ENCODE peak calls at places on chromosome 1, in four cellular contexts. G, O, U and D are unnamed samples.

GRCh38 chr1:53331446-53332187 is 3.7 kb upstream of the LRP8 start:
- DNase-seq in G (no peak), O (no peak), U (no peak), D (no peak)

GRCh38 chr1:154586641-154587040 is 19.1 kb downstream of the CHRNB2 start:
- DNase-seq in G (no peak), O (no peak), U (no peak), D (no peak)

GRCh38 chr1:3471356-3472087 is 17.1 kb downstream of the ARHGEF16 start:
- DNase-seq in G (peak; percentile 53), O (peak; percentile 72), U (peak; percentile 89), D (peak; percentile 28)

GRCh38 chr1:202034683-202035462 is 24.5 kb downstream of the ELF3 start:
- DNase-seq in G (peak; percentile 96), O (peak; percentile 66), U (peak; percentile 93), D (peak; percentile 100)

GRCh38 chr1:44613932-44614331 is 60.3 kb downstream of the TMEM53 start:
- DNase-seq in G (no peak), O (no peak), U (no peak), D (no peak)

GRCh38 chr1:24483441-24483840 is 19.2 kb upstream of the RCAN3 start:
- DNase-seq in G (no peak), O (no peak), U (no peak), D (no peak)

GRCh38 chr1:55250399-55251075 is 35.4 kb upstream of the USP24 start:
- DNase-seq in G (no peak), O (no peak), U (no peak), D (no peak)

GRCh38 chr1:31583995-31584868 is 7.9 kb downstream of the TINAGL1 start:
- DNase-seq in G (peak; percentile 53), O (no peak), U (peak; percentile 80), D (no peak)

GRCh38 chr1:19200281-19200604 is 9.8 kb downstream of the UBR4 start:
- DNase-seq in G (no peak), O (no peak), U (no peak), D (no peak)

GRCh38 chr1:54436826-54437225 is 30.6 kb upstream of the SSBP3 start:
- DNase-seq in G (no peak), O (no peak), U (no peak), D (no peak)

GRCh38 chr1:248890549-248891498 is 15.2 kb upstream of the PGBD2 start:
- DNase-seq in G (peak; percentile 24), O (peak; percentile 59), U (no peak), D (no peak)
- TF ChIP-seq MAZ in G (no peak), O (no peak), U (no peak), D (no peak)

DNA sequence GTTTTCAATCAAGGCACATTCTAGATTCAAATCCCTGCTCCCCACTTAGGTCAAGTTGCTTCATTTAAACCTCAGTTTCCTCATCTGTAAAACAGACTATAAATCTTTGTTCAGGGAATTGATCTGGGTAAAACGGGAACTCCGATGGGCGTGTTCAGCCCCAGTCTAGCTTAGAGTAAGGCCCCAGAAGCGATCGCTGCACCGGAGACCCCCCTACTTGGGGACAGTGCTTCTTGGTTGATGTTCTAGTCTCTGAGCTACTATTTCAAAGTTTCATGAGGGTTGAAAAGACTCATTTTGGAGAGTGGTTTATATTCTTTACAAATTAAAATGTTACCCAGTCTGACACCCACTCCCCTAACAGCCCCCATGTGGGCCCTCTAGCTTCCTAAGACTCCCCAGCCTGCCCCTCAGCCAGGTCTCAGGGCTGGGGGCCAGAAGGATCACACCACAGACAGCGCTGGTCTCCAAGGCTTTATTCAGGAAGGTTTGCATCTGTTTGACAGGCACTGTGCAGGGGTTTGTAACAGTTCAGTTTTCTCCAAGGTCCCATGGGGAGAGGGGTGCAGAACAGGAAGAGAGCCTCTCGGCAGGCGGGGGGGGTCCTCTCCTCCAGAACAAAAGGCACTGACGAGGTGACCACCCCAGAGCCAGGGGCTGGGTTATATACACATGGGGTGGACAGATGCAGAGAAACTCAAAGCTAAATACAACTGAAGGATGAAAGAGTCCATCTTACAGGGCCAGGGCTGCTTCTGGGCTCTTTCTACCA is 82.9 kb downstream of the STUM start:
- DNase-seq in G (no peak), O (no peak), U (no peak), D (no peak)
- TF ChIP-seq MAZ in G (no peak), O (no peak), U (no peak), D (no peak)

DNA sequence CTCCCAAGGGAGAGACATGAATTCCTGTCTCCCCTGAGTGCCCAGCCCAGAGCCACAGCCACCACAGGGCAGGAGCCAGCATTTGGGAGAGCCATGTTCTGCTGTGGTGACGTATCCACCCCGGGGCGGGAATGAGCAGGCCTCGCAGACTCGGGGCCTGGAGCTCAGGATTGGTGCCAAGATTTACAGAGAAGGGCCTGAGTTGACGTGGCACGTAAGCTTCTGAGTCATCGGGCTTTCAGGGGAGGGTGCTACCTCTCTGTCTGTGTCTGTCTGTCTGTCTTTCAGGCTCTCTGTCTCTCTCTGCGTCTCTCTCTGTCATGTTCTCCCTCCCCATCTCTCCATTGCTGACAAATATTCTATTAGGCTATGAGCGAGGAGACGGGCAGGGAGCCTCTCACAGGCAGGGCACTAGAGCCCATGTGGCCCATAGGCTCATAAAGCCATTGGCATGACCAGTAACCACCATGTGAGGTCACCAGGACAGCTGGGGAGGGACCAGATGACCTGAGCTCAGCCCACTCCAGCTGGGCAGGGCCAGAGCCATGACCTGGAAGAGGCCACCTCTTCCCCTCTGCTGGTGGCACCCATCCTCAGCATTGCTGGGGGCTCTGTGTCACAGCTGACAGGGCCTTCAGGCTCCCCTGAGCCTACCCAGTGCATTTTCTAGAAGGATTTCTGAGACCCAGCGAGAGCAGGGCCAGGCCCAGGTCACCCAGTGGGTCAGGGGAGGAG is 300.0 kb upstream of the VAMP3 start:
- DNase-seq in G (peak; percentile 99), O (peak; percentile 36), U (no peak), D (peak; percentile 94)
- TF ChIP-seq MAZ in G (peak; percentile 44), O (no peak), U (no peak), D (no peak)

DNA sequence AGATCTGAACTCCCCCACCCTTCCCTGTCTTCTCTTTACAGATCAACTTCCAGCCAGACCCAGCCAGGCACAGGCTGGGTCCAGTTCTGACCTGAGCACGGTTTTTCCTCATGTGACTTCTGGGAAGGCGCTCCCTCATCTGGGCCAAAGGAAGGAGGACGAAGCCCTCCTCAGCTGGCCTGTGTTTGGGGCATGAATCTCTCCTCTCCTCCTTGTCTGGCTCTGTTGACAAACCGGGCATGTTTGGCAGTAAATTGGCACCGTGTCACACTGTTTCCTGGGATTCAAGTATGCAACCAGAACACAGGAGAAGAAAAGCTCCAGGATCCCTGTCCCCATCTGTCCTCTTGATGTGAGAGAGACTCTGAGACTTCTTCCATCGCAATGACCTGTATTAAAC is 18.3 kb downstream of the NECAP2 start:
- DNase-seq in G (no peak), O (no peak), U (no peak), D (no peak)
- TF ChIP-seq MAZ in G (no peak), O (no peak), U (no peak), D (no peak)

GRCh38 chr1:17248781-17249180 is at the start of gene PADI3:
- DNase-seq in G (no peak), O (peak; percentile 50), U (no peak), D (no peak)
- TF ChIP-seq MAZ in G (no peak), O (no peak), U (no peak), D (no peak)

GRCh38 chr1:1175221-1176062 is 1.8 kb downstream of the TTLL10 start:
- DNase-seq in G (no peak), O (no peak), U (no peak), D (no peak)
- TF ChIP-seq MAZ in G (no peak), O (no peak), U (no peak), D (no peak)